ENCODE peak calls at places on chromosomes 3 and 15, in eight cellular contexts. F, D, U, V, J, Q, M and B are unnamed samples.

GRCh38 chr3:58531956-58532355 is 5.0 kb downstream of the ACOX2 start:
- DNase-seq in F (no peak), D (no peak), U (no peak), V (no peak), J (no peak), Q (no peak), M (no peak), B (no peak)

GRCh38 chr15:37898385-37898784 is 36.1 kb upstream of the TMCO5A start:
- DNase-seq in F (no peak), D (no peak), U (no peak), V (no peak), J (no peak), Q (no peak), M (no peak), B (no peak)

GRCh38 chr15:72184165-72184811 is 13.3 kb downstream of the GRAMD2A start:
- DNase-seq in F (no peak), D (peak; percentile 30), U (peak; percentile 87), V (peak; percentile 42), J (no peak), Q (no peak), M (peak; percentile 72), B (no peak)

GRCh38 chr3:183159319-183159718 is 3.2 kb downstream of the LAMP3 start:
- DNase-seq in F (no peak), D (no peak), U (no peak), V (no peak), J (no peak), Q (peak; percentile 29), M (no peak), B (no peak)

GRCh38 chr15:82730022-82730530 is 20.4 kb upstream of the AP3B2 start:
- DNase-seq in F (no peak), D (no peak), U (no peak), V (no peak), J (no peak), Q (no peak), M (no peak), B (no peak)

GRCh38 chr3:150736903-150737832 is 25.8 kb downstream of the SIAH2 start:
- DNase-seq in F (no peak), D (no peak), U (no peak), V (no peak), J (peak; percentile 72), Q (peak; percentile 77), M (no peak), B (no peak)

GRCh38 chr15:42457445-42458442 is 33.2 kb downstream of the ZNF106 start:
- DNase-seq in F (peak; percentile 28), D (peak; percentile 6), U (peak; percentile 53), V (peak; percentile 38), J (peak; percentile 46), Q (no peak), M (peak; percentile 48), B (no peak)

GRCh38 chr15:73633991-73634495 is 854 bp upstream of the NPTN start:
- DNase-seq in F (no peak), D (no peak), U (no peak), V (no peak), J (no peak), Q (peak; percentile 15), M (no peak), B (no peak)

GRCh38 chr15:95106781-95107180 is 875.4 kb downstream of the MCTP2 start:
- DNase-seq in F (no peak), D (no peak), U (no peak), V (no peak), J (no peak), Q (no peak), M (no peak), B (no peak)

GRCh38 chr3:138005627-138006026 is 4.3 kb upstream of the CLDN18 start:
- DNase-seq in F (no peak), D (no peak), U (no peak), V (no peak), J (no peak), Q (no peak), M (no peak), B (no peak)

GRCh38 chr15:91970142-91970541 is 116.6 kb downstream of the SLCO3A1 start:
- DNase-seq in F (no peak), D (no peak), U (no peak), V (no peak), J (peak; percentile 35), Q (no peak), M (no peak), B (peak; percentile 61)

GRCh38 chr3:68306571-68306970 is 625.8 kb downstream of the TAFA4 start:
- DNase-seq in F (no peak), D (peak; percentile 51), U (no peak), V (no peak), J (peak; percentile 29), Q (peak; percentile 62), M (peak; percentile 73), B (no peak)

GRCh38 chr15:70133296-70133695 is 35.6 kb upstream of the TLE3 start:
- DNase-seq in F (no peak), D (no peak), U (no peak), V (no peak), J (peak; percentile 42), Q (no peak), M (no peak), B (no peak)

GRCh38 chr3:57221883-57222282 is 5.6 kb upstream of the APPL1 start:
- DNase-seq in F (no peak), D (no peak), U (no peak), V (no peak), J (no peak), Q (no peak), M (no peak), B (no peak)
- TF ChIP-seq CTCF in F (no peak), D (peak; percentile 52), U (peak; percentile 14), V (no peak), J (no peak), Q (peak; percentile 25), M (no peak), B (peak; percentile 39)

DNA sequence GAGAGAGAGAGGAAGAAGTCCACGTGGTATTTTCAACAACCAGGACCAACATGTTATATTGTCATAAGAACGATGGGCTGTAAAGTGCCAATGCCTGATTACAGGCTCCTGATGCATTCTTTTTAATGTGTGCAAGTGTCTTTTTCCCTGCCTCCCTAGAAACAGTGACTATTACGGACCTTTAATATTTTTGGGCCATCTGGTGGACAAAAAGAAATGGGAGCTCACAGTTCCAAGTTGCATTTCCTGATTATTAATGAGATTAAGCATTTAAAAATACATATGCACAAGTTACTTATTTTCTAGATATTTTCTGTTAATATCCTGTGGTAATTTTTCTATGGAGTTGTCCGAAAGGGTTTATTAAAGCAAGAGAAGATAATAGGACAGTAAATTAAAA is 530.2 kb downstream of the NR2F2 start:
- DNase-seq in F (no peak), D (no peak), U (no peak), V (no peak), J (no peak), Q (no peak), M (no peak), B (no peak)
- TF ChIP-seq CTCF in F (no peak), D (no peak), U (no peak), V (no peak), J (no peak), Q (no peak), M (no peak), B (no peak)

GRCh38 chr15:51405646-51406194 is 64.3 kb downstream of the GLDN start:
- DNase-seq in F (no peak), D (no peak), U (no peak), V (no peak), J (no peak), Q (no peak), M (no peak), B (no peak)

GRCh38 chr15:51403946-51404695 is 62.7 kb downstream of the GLDN start:
- DNase-seq in F (no peak), D (no peak), U (no peak), V (no peak), J (no peak), Q (no peak), M (no peak), B (no peak)

GRCh38 chr15:51401872-51402517 is 60.5 kb downstream of the GLDN start:
- DNase-seq in F (no peak), D (peak; percentile 48), U (peak; percentile 67), V (no peak), J (peak; percentile 55), Q (peak; percentile 46), M (peak; percentile 62), B (peak; percentile 36)

GRCh38 chr15:51401065-51401780 is 59.8 kb downstream of the GLDN start:
- DNase-seq in F (no peak), D (no peak), U (no peak), V (no peak), J (no peak), Q (no peak), M (no peak), B (no peak)

GRCh38 chr15:51403072-51403878 is 61.8 kb downstream of the GLDN start:
- DNase-seq in F (no peak), D (no peak), U (no peak), V (no peak), J (peak; percentile 35), Q (peak; percentile 23), M (peak; percentile 38), B (peak; percentile 30)
- TF ChIP-seq CTCF in F (peak; percentile 56), D (peak; percentile 75), U (peak; percentile 45), V (peak; percentile 7), J (no peak), Q (peak; percentile 43), M (peak; percentile 73), B (peak; percentile 76)

DNA sequence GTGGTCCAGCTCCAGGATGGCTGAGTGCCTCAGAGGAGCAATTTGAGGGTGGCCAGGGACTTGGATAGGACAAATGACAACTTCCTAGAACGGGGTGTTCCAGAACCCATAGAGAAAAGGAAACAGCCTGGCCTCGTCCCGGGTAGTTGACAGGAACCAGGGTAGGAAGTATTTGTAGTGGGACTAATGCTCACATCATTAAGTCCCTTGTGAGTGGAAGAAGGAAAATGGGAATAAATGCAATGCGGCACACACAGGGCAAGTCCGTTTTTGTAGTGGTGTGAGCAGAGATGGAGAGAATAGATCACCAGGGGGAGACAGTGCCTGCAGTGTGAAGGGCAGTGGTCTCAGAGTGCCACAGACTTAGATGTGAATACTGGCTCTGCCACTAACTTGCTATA is 19.6 kb downstream of the TIMP4 start:
- DNase-seq in F (no peak), D (peak; percentile 8), U (no peak), V (no peak), J (peak; percentile 36), Q (peak; percentile 64), M (peak; percentile 40), B (no peak)
- TF ChIP-seq CTCF in F (no peak), D (peak; percentile 69), U (peak; percentile 45), V (no peak), J (no peak), Q (peak; percentile 78), M (peak; percentile 60), B (peak; percentile 20)

DNA sequence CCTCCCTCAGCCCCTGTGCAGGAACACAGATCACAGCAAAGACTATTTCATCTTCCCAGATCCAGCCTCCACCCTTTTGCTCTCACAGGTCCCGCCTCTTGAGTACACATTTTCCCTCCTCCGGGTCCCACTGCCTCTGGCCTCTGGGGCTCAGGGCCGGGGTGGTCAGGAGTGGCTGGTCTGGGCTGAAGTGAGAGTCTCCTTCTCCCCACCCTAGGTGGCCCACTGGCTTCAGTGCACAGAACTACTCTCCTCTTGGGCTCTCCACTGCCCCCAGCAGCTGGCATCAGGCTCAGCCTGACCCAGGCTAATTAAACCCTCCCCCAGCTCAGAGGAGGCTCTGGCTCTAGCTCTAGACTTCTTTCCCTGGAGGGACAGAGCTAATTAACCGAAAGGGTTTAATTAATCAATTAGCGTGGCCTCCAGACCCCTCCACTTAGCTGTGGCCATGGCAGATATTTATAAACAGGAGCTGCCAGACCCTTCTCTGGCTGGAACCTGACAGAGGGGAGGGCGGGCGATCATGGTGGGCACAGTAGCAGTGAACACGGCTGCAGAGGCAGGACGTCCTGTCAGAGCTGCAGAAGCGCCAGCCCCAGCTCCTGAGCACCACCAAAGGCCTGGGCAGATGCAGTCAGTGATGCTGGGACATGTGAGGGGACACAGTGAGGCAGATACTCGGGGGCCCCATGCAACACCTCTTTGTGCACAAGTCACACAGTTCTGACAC is 15.1 kb downstream of the DUSP7 start:
- DNase-seq in F (no peak), D (no peak), U (no peak), V (peak; percentile 7), J (no peak), Q (no peak), M (peak; percentile 31), B (peak; percentile 76)
- TF ChIP-seq CTCF in F (no peak), D (no peak), U (no peak), V (no peak), J (no peak), Q (peak; percentile 17), M (no peak), B (peak; percentile 24)